ENCODE peak calls at places on chromosomes 2 and 18, in eight cellular contexts. K is MM.1S, I is GM23338, F is A549, D is bronchial epithelial cell, X is trophoblast cell, S is IMR-90, U is OCI-LY7. J is an unnamed sample.

GRCh38 chr2:197107291-197108269 is 181.1 kb upstream of the PGAP1 start:
- DNase-seq in F (no peak), X (peak; percentile 99), S (peak; percentile 69), K (no peak), U (no peak), I (peak; percentile 40), D (no peak), J (peak; percentile 50)

GRCh38 chr2:38409904-38410167 is 32.8 kb upstream of the ATL2 start:
- DNase-seq in F (no peak), X (no peak), S (no peak), U (no peak), I (no peak), D (no peak), K (no peak), J (no peak)

GRCh38 chr18:7899078-7899477 is 332.0 kb downstream of the PTPRM start:
- DNase-seq in K (no peak), D (no peak), X (no peak), S (no peak), F (no peak), I (no peak), U (no peak), J (no peak)

GRCh38 chr2:234995332-234996007 is 43.7 kb downstream of the SH3BP4 start:
- DNase-seq in K (no peak), I (no peak), S (no peak), F (no peak), X (no peak), U (no peak), D (no peak), J (no peak)

GRCh38 chr2:127624321-127625145 is 21.4 kb upstream of the GPR17 start:
- DNase-seq in F (no peak), K (no peak), U (no peak), S (no peak), D (no peak), I (no peak), X (no peak), J (peak; percentile 26)

GRCh38 chr18:35969676-35970075 is 2.8 kb upstream of the RMP24 start:
- DNase-seq in K (no peak), S (no peak), I (no peak), F (no peak), D (no peak), X (no peak), U (no peak), J (no peak)

GRCh38 chr2:44543773-44544725 is 182.3 kb downstream of the CAMKMT start:
- DNase-seq in D (peak; percentile 68), X (no peak), U (no peak), K (no peak), F (no peak), I (peak; percentile 87), S (no peak), J (no peak)

GRCh38 chr2:54772110-54772509 is 48.6 kb downstream of the EML6 start:
- DNase-seq in S (peak; percentile 23), D (peak; percentile 96), U (no peak), F (no peak), K (no peak), I (no peak), X (no peak), J (no peak)

GRCh38 chr2:38184964-38185603 is 109.1 kb upstream of the CYP1B1 start:
- DNase-seq in X (no peak), D (peak; percentile 92), U (peak; percentile 4), K (peak; percentile 8), F (no peak), S (peak; percentile 73), I (no peak), J (no peak)

GRCh38 chr2:28544915-28545589 is 49.2 kb downstream of the PLB1 start:
- DNase-seq in S (peak; percentile 15), F (no peak), K (peak; percentile 85), I (no peak), X (peak; percentile 40), D (peak; percentile 50), U (no peak), J (peak; percentile 73)

GRCh38 chr2:231795525-231796327 is 9.5 kb downstream of the COPS7B start:
- DNase-seq in U (no peak), F (peak; percentile 80), S (peak; percentile 75), X (no peak), K (peak; percentile 60), I (peak; percentile 56), D (peak; percentile 85), J (no peak)

GRCh38 chr2:62340981-62341624 is 145.2 kb downstream of the B3GNT2 start:
- DNase-seq in I (no peak), K (no peak), X (no peak), S (no peak), U (no peak), F (no peak), D (peak; percentile 38), J (peak; percentile 22)

GRCh38 chr2:145412155-145412554 is 892.2 kb upstream of the ZEB2 start:
- DNase-seq in D (no peak), X (no peak), U (peak; percentile 97), I (no peak), S (no peak), F (no peak), K (peak; percentile 89), J (no peak)

DNA sequence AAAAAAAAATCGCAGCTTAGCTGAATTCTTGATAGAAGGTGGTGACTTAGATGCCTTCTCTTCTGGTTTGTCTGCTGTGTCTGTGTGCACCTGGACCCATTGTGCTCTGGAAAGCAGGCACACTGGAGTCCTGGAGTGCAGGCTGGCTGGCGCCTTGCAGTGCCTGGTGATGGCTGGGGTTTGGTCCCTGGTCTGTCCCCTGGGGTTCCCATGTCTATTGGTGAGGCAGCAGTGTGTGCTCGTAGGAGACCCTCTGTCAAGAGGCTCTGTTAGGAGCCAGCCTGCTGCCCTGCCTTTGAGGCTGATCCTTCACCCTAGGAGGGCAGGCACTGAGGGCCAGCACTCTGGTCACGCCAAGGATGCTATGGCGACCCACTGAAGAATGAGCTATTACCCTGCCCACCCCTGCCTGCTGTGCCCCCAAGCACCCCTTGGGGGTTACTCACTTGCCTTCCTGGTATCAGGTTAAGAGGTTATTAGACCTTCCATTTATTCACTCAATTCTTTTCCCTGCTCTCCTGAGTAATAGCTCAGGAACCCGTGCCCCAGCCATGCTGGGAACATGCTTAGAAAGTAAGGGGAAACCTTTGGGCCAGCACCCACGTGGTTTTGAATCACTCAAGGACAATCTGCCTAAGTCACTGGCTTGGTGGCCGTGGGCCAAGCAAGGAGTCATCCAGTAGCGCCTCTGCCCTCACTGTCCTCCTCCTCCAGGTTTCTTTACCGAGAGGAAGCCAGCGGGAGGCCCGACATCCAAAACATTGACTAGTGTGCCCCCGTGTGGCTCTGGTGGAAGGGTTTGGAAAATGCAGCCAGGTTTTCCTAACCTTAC is 284.5 kb downstream of the PRKCE start:
- DNase-seq in D (peak; percentile 98), U (peak; percentile 68), K (peak; percentile 62), F (peak; percentile 95), X (peak; percentile 91), I (peak; percentile 97), S (peak; percentile 99), J (peak; percentile 85)
- H3K4me3 ChIP-seq in D (no peak overlapping the region), U (no peak overlapping the region), K (no peak overlapping the region), F (no peak overlapping the region), X (no peak overlapping the region), I (no peak overlapping the region), S (no peak overlapping the region), J (no peak overlapping the region)

GRCh38 chr18:44938396-44939036 is 257.8 kb downstream of the SETBP1 start:
- DNase-seq in X (no peak), I (peak; percentile 5), K (no peak), D (no peak), F (no peak), U (no peak), S (no peak), J (no peak)
- H3K4me3 ChIP-seq in X (no peak overlapping the region), I (no peak overlapping the region), K (no peak overlapping the region), D (no peak overlapping the region), F (no peak overlapping the region), U (no peak overlapping the region), S (no peak overlapping the region), J (no peak overlapping the region)

GRCh38 chr2:70247364-70248144 is 874 bp downstream of the TIA1 start:
- DNase-seq in D (peak; percentile 15), I (no peak), F (no peak), S (peak; percentile 19), U (peak; percentile 17), X (no peak), K (no peak), J (no peak)

GRCh38 chr2:70240599-70240998 is 7.8 kb downstream of the TIA1 start:
- DNase-seq in K (no peak), S (no peak), X (no peak), U (no peak), D (no peak), F (no peak), I (no peak), J (no peak)

GRCh38 chr2:70243804-70244584 is 4.4 kb downstream of the TIA1 start:
- DNase-seq in F (no peak), S (peak; percentile 0), I (no peak), D (no peak), X (no peak), K (no peak), U (no peak), J (no peak)

GRCh38 chr2:70241338-70241737 is 7.1 kb downstream of the TIA1 start:
- DNase-seq in K (no peak), I (no peak), U (no peak), X (no peak), D (peak; percentile 64), F (no peak), S (peak; percentile 54), J (no peak)

GRCh38 chr2:70242552-70242951 is 5.9 kb downstream of the TIA1 start:
- DNase-seq in F (no peak), S (no peak), D (no peak), K (no peak), X (no peak), I (peak; percentile 35), U (no peak), J (no peak)
- H3K4me3 ChIP-seq in F (no peak overlapping the region), S (no peak overlapping the region), D (no peak overlapping the region), K (no peak overlapping the region), X (no peak overlapping the region), I (peak overlapping the region; percentile 17), U (no peak overlapping the region), J (no peak overlapping the region)

GRCh38 chr2:11832531-11832930 is 86.1 kb downstream of the LPIN1 start:
- DNase-seq in F (no peak), X (no peak), D (no peak), S (no peak), I (no peak), K (no peak), U (peak; percentile 19), J (no peak)

GRCh38 chr2:11829324-11829946 is 83.0 kb downstream of the LPIN1 start:
- DNase-seq in F (peak; percentile 57), S (peak; percentile 34), K (peak; percentile 44), I (peak; percentile 87), D (peak; percentile 33), U (peak; percentile 86), X (no peak), J (peak; percentile 42)

GRCh38 chr2:11829947-11830707 is 83.7 kb downstream of the LPIN1 start:
- DNase-seq in U (peak; percentile 83), S (peak; percentile 98), K (peak; percentile 85), X (peak; percentile 76), D (peak; percentile 98), F (peak; percentile 89), I (peak; percentile 80), J (peak; percentile 73)

GRCh38 chr2:11831415-11831814 is 85.0 kb downstream of the LPIN1 start:
- DNase-seq in K (no peak), S (no peak), U (no peak), D (no peak), X (no peak), F (no peak), I (no peak), J (no peak)

GRCh38 chr2:11830708-11831301 is 84.4 kb downstream of the LPIN1 start:
- DNase-seq in U (no peak), K (no peak), I (no peak), X (no peak), D (no peak), F (no peak), S (no peak), J (no peak)
- H3K4me3 ChIP-seq in U (peak overlapping the region; percentile 46), K (no peak overlapping the region), I (peak overlapping the region; percentile 29), X (no peak overlapping the region), D (no peak overlapping the region), F (peak overlapping the region; percentile 13), S (peak overlapping the region; percentile 25), J (no peak overlapping the region)